ENCODE peak calls at places on chromosome 17, in four cellular contexts. D is fibroblast of lung, O is SJSA1, C is ascending aorta. U is an unnamed sample. For H3K9me3, the result is how much of the 10 kb centered on the place peaks cover.

GRCh38 chr17:78400581-78401240 is 22.3 kb downstream of the PGS1 start:
- DNase-seq in D (no peak), O (no peak), C (no peak), U (no peak)

GRCh38 chr17:42879596-42879985 is 21.0 kb upstream of the G6PC1 start:
- DNase-seq in D (no peak), O (no peak), C (no peak), U (no peak)

GRCh38 chr17:2500446-2500845 is 11.2 kb downstream of the METTL16 start:
- DNase-seq in D (no peak), O (no peak), C (no peak), U (no peak)

GRCh38 chr17:238964-239259 is 57.5 kb upstream of the DOC2B start:
- DNase-seq in D (no peak), O (no peak), C (no peak), U (no peak)

GRCh38 chr17:39603304-39604016 is 4.3 kb downstream of the NEUROD2 start:
- DNase-seq in D (no peak), O (no peak), C (no peak), U (no peak)

GRCh38 chr17:17681744-17682292 is 560 bp downstream of the RAI1 start:
- DNase-seq in D (no peak), O (no peak), C (no peak), U (no peak)

GRCh38 chr17:51805765-51806164 is 352.7 kb downstream of the CA10 start:
- DNase-seq in D (no peak), O (no peak), C (no peak), U (no peak)

GRCh38 chr17:80217703-80218362 is 2.3 kb downstream of the SGSH start:
- DNase-seq in D (no peak), O (no peak), C (no peak), U (no peak)

DNA sequence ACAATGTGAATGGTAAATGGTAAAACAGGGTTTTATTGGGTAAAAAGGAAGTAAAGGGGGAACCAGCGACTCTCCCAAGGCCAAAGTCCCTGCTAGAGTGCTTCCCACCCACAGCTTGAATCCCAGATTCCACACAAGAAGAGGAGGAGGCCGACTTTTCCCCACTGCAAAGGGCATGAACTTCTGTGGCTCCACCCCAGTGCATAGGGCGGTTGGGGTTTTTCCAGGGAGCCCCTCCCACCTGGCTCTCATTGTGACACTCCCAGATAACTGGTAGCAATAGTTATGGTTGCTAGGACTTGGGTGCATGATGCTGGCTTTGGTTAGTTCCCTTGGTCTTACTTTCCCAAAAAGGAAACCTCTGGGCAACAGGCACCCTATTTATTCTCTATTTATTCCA is 666.0 kb upstream of the CA10 start:
- DNase-seq in D (no peak), O (no peak), C (no peak), U (no peak)
- H3K9me3 ChIP-seq in D (under half), O (under half), C (under half), U (under half)

GRCh38 chr17:8490256-8491023 is 54.8 kb downstream of the NDEL1 start:
- DNase-seq in D (no peak), O (no peak), C (no peak), U (no peak)
- H3K27ac ChIP-seq in D (no peak), O (no peak), C (peak), U (no peak)

DNA sequence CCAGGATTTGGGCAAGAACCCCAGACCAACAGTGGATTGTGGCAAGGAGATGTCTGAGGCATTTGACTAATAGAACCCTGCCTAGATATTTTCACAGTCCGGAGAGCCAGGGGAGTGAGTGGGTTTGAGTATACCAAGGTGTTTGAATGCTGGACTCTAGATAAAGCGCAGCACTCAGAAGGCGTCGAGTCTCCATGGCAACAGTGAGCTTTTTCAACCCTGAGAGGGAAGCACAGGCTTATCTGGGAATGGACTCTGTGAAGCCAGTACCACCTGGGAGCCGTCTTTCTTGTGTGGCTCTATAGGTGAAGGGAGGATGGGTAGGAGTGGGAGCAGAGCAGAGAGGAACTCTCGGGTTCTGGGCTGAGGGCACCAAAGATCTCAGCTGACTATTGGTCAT is 147.0 kb downstream of the SHISA6 start:
- DNase-seq in D (no peak), O (no peak), C (no peak), U (no peak)
- H3K9me3 ChIP-seq in D (under half), O (under half), C (under half), U (under half)

DNA sequence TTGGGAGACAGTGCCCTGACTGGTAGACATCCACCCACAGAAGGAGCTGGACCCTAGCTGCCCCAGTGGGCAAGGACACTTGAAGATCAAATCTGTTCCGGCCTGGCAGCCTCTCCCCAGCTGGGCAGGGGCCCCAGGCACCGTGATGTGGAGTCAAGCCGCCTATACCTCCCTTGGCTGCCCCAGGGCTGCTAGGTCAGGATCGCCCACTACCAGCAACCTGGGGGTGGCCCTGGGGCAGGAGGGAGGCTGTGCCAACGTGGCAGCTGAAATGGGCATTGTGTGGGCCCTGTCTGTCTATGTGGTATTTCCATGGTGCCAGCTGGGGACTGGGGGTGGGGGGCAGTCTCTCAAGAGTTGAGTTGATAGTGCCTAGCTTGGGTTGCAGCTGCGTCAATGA is 941 bp downstream of the PDK2 start:
- DNase-seq in D (no peak), O (no peak), C (no peak), U (no peak)
- H3K27ac ChIP-seq in D (no peak), O (no peak), C (peak), U (peak)